ENCODE peak calls at places on chromosomes 2 and 18, in ten cellular contexts. O is stimulated activated naive B cell treated with anti-CD40 and anti-IgM and Interleukin-4, amounts not matched to agents 10 μg/mL and 1 μg/mL and 100 μg/mL, for 72 hours; M is activated CD4-positive, alpha-beta T cell treated with anti-CD3 and anti-CD28 coated beads, Interleukin-2, amount 10 ng/mL, durations not matched to agents 7 days and 5 days; G is B cell; W is stimulated activated CD4-positive, alpha-beta T cell treated with anti-CD3 and anti-CD28 coated beads, Interleukin-15, amount 100 ng/mL, for 24 hours; B is KG1; H is MV-4-11; Y is fibroblast of mammary gland; F is NCI-H1417; C is MM.1S. L is an unnamed sample.

GRCh38 chr2:120729410-120730052 is 6.1 kb upstream of the GLI2 start:
- DNase-seq in M (no peak), H (no peak), O (no peak), W (no peak), C (no peak), Y (peak; percentile 91), F (peak; percentile 15), G (no peak), B (no peak), L (peak; percentile 87)

GRCh38 chr2:67660871-67661270 is 263.7 kb downstream of the ETAA1 start:
- DNase-seq in F (no peak), O (no peak), G (no peak), H (no peak), M (no peak), B (no peak), W (no peak), C (no peak), Y (peak; percentile 28), L (no peak)

GRCh38 chr2:29691386-29691950 is 229.9 kb downstream of the ALK start:
- DNase-seq in O (no peak), Y (no peak), C (no peak), B (no peak), G (no peak), W (no peak), M (no peak), H (no peak), F (no peak), L (no peak)

GRCh38 chr2:131966256-131966655 is 195.5 kb downstream of the ANKRD30BL start:
- DNase-seq in F (peak; percentile 61), G (no peak), O (no peak), C (no peak), W (no peak), B (no peak), M (no peak), H (no peak), Y (no peak), L (no peak)

GRCh38 chr2:42786561-42787345 is 5.6 kb downstream of the HAAO start:
- DNase-seq in M (no peak), C (no peak), W (no peak), B (no peak), Y (no peak), F (no peak), H (no peak), O (no peak), G (no peak), L (no peak)

GRCh38 chr2:219073413-219074129 is 12.8 kb upstream of the IHH start:
- DNase-seq in G (no peak), B (no peak), M (peak; percentile 18), O (no peak), H (peak; percentile 47), W (peak; percentile 21), F (peak; percentile 48), Y (peak; percentile 76), C (peak; percentile 30), L (peak; percentile 56)

GRCh38 chr2:102399499-102400141 is 23.3 kb upstream of the IL18RAP start:
- DNase-seq in C (no peak), W (no peak), G (no peak), Y (no peak), M (no peak), O (no peak), H (no peak), B (no peak), F (no peak), L (no peak)

GRCh38 chr2:104584393-104584792 is 269.5 kb upstream of the POU3F3 start:
- DNase-seq in Y (no peak), F (peak; percentile 6), W (no peak), M (no peak), C (no peak), G (no peak), B (no peak), O (no peak), H (no peak), L (no peak)

GRCh38 chr2:6828299-6828584 is 37.5 kb downstream of the CMPK2 start:
- DNase-seq in F (peak; percentile 78), M (no peak), C (peak; percentile 29), O (no peak), G (no peak), B (no peak), H (peak; percentile 39), Y (peak; percentile 68), W (no peak), L (peak; percentile 63)

GRCh38 chr2:235555356-235555755 is 61.5 kb downstream of the AGAP1 start:
- DNase-seq in O (no peak), C (no peak), M (no peak), G (no peak), Y (no peak), F (no peak), H (peak; percentile 84), W (no peak), B (peak; percentile 19), L (no peak)

GRCh38 chr18:55420977-55421611 is 166.9 kb downstream of the TCF4 start:
- DNase-seq in H (no peak), G (no peak), W (no peak), M (no peak), F (no peak), Y (no peak), O (no peak), B (no peak), C (no peak), L (no peak)

GRCh38 chr2:118981627-118982026 is 39.6 kb downstream of the MARCO start:
- DNase-seq in Y (no peak), W (no peak), F (no peak), O (no peak), G (no peak), H (no peak), M (no peak), B (no peak), C (no peak), L (no peak)

GRCh38 chr18:59737776-59738295 is 40.6 kb upstream of the CCBE1 start:
- DNase-seq in C (no peak), B (no peak), Y (no peak), M (no peak), O (no peak), F (no peak), G (no peak), W (no peak), H (no peak), L (no peak)

GRCh38 chr18:23228102-23229051 is 93.1 kb downstream of the CABLES1 start:
- DNase-seq in B (no peak), O (peak; percentile 60), F (no peak), Y (peak; percentile 47), W (peak; percentile 21), C (peak; percentile 95), H (peak; percentile 51), G (peak; percentile 72), M (peak; percentile 49), L (peak; percentile 55)

GRCh38 chr18:32470136-32470712 is 458 bp downstream of the GAREM1 start:
- DNase-seq in W (peak; percentile 15), H (no peak), M (no peak), G (no peak), F (peak; percentile 79), C (peak; percentile 29), Y (peak; percentile 25), O (no peak), B (no peak), L (peak; percentile 55)

GRCh38 chr2:141381946-141382345 is 748.9 kb downstream of the LRP1B start:
- DNase-seq in G (no peak), C (no peak), W (no peak), Y (no peak), M (no peak), O (no peak), H (no peak), B (no peak), F (no peak), L (no peak)

GRCh38 chr2:102826904-102827303 is 65.1 kb downstream of the TMEM182 start:
- DNase-seq in G (no peak), B (no peak), Y (peak; percentile 42), F (peak; percentile 91), O (no peak), W (no peak), M (no peak), C (no peak), H (no peak), L (peak; percentile 8)

GRCh38 chr2:207352978-207353377 is 176.8 kb upstream of the CREB1 start:
- DNase-seq in W (no peak), H (peak; percentile 16), M (peak; percentile 50), Y (no peak), G (no peak), B (no peak), F (peak; percentile 24), C (peak; percentile 87), O (no peak), L (no peak)

GRCh38 chr2:126643431-126643830 is 12.5 kb upstream of the GYPC start:
- DNase-seq in Y (no peak), W (no peak), C (no peak), F (no peak), G (no peak), H (no peak), M (no peak), O (no peak), B (no peak), L (no peak)

GRCh38 chr2:134228493-134228903 is 25.4 kb upstream of the MGAT5 start:
- DNase-seq in M (no peak), H (peak; percentile 66), B (no peak), F (peak; percentile 7), Y (peak; percentile 41), G (no peak), O (no peak), W (no peak), C (no peak), L (no peak)

GRCh38 chr18:62338446-62339105 is 13.5 kb downstream of the TNFRSF11A start:
- DNase-seq in B (no peak), F (no peak), W (no peak), Y (no peak), H (no peak), C (no peak), G (no peak), M (no peak), O (no peak), L (no peak)

GRCh38 chr2:238700122-238700457 is 147.8 kb upstream of the TWIST2 start:
- DNase-seq in G (no peak), W (no peak), M (no peak), O (no peak), Y (peak; percentile 79), F (no peak), H (no peak), B (no peak), C (no peak), L (peak; percentile 51)

GRCh38 chr2:68743531-68743930 is 8.9 kb downstream of the ARHGAP25 start:
- DNase-seq in W (no peak), O (no peak), H (no peak), B (no peak), Y (no peak), G (no peak), M (peak; percentile 4), F (no peak), C (no peak), L (no peak)

GRCh38 chr2:5227062-5227699 is 465.0 kb upstream of the SOX11 start:
- DNase-seq in F (no peak), G (no peak), O (no peak), M (no peak), Y (no peak), B (no peak), C (peak; percentile 72), W (no peak), H (no peak), L (no peak)

GRCh38 chr2:125224830-125225229 is 1199.7 kb downstream of the CNTNAP5 start:
- DNase-seq in Y (no peak), O (no peak), M (no peak), G (no peak), F (no peak), C (no peak), B (no peak), W (no peak), H (no peak), L (no peak)

GRCh38 chr2:195652916-195653315 is 4.1 kb upstream of the SLC39A10 start:
- DNase-seq in M (no peak), Y (no peak), F (no peak), B (no peak), C (no peak), O (no peak), W (no peak), H (no peak), G (no peak), L (no peak)

GRCh38 chr2:114316532-114317300 is 125.7 kb upstream of the DPP10 start:
- DNase-seq in Y (no peak), W (no peak), M (no peak), C (no peak), G (no peak), H (no peak), F (no peak), O (no peak), B (no peak), L (no peak)

GRCh38 chr2:5980351-5981054 is 288.3 kb downstream of the SOX11 start:
- DNase-seq in W (no peak), M (no peak), F (peak; percentile 61), B (no peak), Y (no peak), G (no peak), O (no peak), C (no peak), H (no peak), L (no peak)

L was measured in mesenchymal stem cell.